ENCODE peak calls at places on chromosome 5, in six cellular contexts. B is SJSA1, J is NCI-H2107, O is progenitor cell of endocrine pancreas, A is ureter, N is AG20443. K is an unnamed sample.
A peak's percentile ranks its signal among the peaks of the same experiment; 100 is the strongest.

GRCh38 chr5:52989781-52990530 is 804 bp downstream of the ITGA2 start:
- DNase-seq in B (peak; percentile 50), J (no peak), O (peak; percentile 30), A (peak; percentile 56), N (peak; percentile 69), K (no peak)

GRCh38 chr5:72067682-72068470 is 39.4 kb upstream of the MAP1B start:
- DNase-seq in B (peak; percentile 97), J (no peak), O (no peak), A (no peak), N (peak; percentile 88), K (no peak)

GRCh38 chr5:59540366-59540765 is 353.2 kb downstream of the PDE4D start:
- DNase-seq in B (no peak), J (no peak), O (no peak), A (no peak), N (no peak), K (no peak)

GRCh38 chr5:12934722-12935121 is 1009.8 kb downstream of the DNAH5 start:
- DNase-seq in B (no peak), J (no peak), O (no peak), A (no peak), N (no peak), K (no peak)

GRCh38 chr5:115888027-115888426 is 46.3 kb downstream of the AP3S1 start:
- DNase-seq in B (no peak), J (no peak), O (no peak), A (no peak), N (peak; percentile 16), K (peak; percentile 20)

GRCh38 chr5:142432369-142432863 is 107.6 kb upstream of the SPRY4 start:
- DNase-seq in B (peak; percentile 58), J (peak; percentile 29), O (no peak), A (no peak), N (no peak), K (no peak)

GRCh38 chr5:36690041-36690941 is 83.9 kb downstream of the SLC1A3 start:
- DNase-seq in B (peak; percentile 97), J (peak; percentile 61), O (peak; percentile 67), A (peak; percentile 81), N (peak; percentile 79), K (peak; percentile 54)

GRCh38 chr5:39547548-39548154 is 122.9 kb upstream of the DAB2 start:
- DNase-seq in B (no peak), J (no peak), O (no peak), A (peak; percentile 48), N (peak; percentile 62), K (peak; percentile 64)

GRCh38 chr5:149485655-149486615 is 65.3 kb downstream of the CSNK1A1 start:
- DNase-seq in B (peak; percentile 89), J (no peak), O (no peak), A (peak; percentile 93), N (peak; percentile 82), K (peak; percentile 91)

GRCh38 chr5:1652873-1653707 is 129.3 kb upstream of the LPCAT1 start:
- DNase-seq in B (peak; percentile 49), J (no peak), O (no peak), A (no peak), N (peak; percentile 58), K (no peak)

GRCh38 chr5:141692919-141693848 is 11.2 kb upstream of the ARAP3 start:
- DNase-seq in B (peak; percentile 82), J (no peak), O (no peak), A (peak; percentile 67), N (no peak), K (no peak)

GRCh38 chr5:167797933-167798332 is 493.5 kb upstream of the WWC1 start:
- DNase-seq in B (no peak), J (no peak), O (no peak), A (no peak), N (peak; percentile 30), K (no peak)

GRCh38 chr5:155727512-155728145 is 599.3 kb upstream of the SGCD start:
- DNase-seq in B (no peak), J (no peak), O (no peak), A (no peak), N (no peak), K (no peak)

GRCh38 chr5:94288937-94289336 is 329.5 kb downstream of the KIAA0825 start:
- DNase-seq in B (no peak), J (no peak), O (no peak), A (no peak), N (peak; percentile 69), K (no peak)

GRCh38 chr5:181109489-181110013 is 21.4 kb downstream of the OR2V1 start:
- DNase-seq in B (peak; percentile 41), J (no peak), O (no peak), A (no peak), N (peak; percentile 3), K (no peak)

GRCh38 chr5:178069909-178070308 is 43.4 kb upstream of the N4BP3 start:
- DNase-seq in B (no peak), J (peak; percentile 25), O (no peak), A (no peak), N (peak; percentile 52), K (no peak)

GRCh38 chr5:134543820-134544692 is 18.6 kb downstream of the JADE2 start:
- DNase-seq in B (no peak), J (no peak), O (no peak), A (no peak), N (no peak), K (no peak)

GRCh38 chr5:31531543-31531887 is 378 bp downstream of the DROSHA start:
- DNase-seq in B (no peak), J (no peak), O (no peak), A (peak; percentile 45), N (peak; percentile 68), K (no peak)

GRCh38 chr5:464843-465590 is 22.0 kb downstream of the EXOC3 start:
- DNase-seq in B (no peak), J (no peak), O (no peak), A (no peak), N (no peak), K (no peak)

GRCh38 chr5:162174358-162174757 is 106.8 kb downstream of the GABRG2 start:
- DNase-seq in B (no peak), J (no peak), O (no peak), A (no peak), N (no peak), K (no peak)

GRCh38 chr5:30765227-30765626 is 428.3 kb upstream of the CDH6 start:
- DNase-seq in B (no peak), J (no peak), O (no peak), A (no peak), N (no peak), K (no peak)

GRCh38 chr5:22319798-22320197 is 533.3 kb downstream of the CDH12 start:
- DNase-seq in B (no peak), J (no peak), O (no peak), A (no peak), N (no peak), K (no peak)

GRCh38 chr5:1152156-1152555 is 40.3 kb upstream of the SLC12A7 start:
- DNase-seq in B (peak; percentile 95), J (no peak), O (no peak), A (no peak), N (no peak), K (no peak)

GRCh38 chr5:6827815-6828214 is 114.6 kb downstream of the TENT4A start:
- DNase-seq in B (no peak), J (no peak), O (no peak), A (no peak), N (no peak), K (no peak)

GRCh38 chr5:86605881-86606280 is 11.9 kb upstream of the COX7C start:
- DNase-seq in B (no peak), J (no peak), O (no peak), A (no peak), N (no peak), K (no peak)

GRCh38 chr5:140108093-140109049 is 5.5 kb upstream of the PURA start:
- DNase-seq in B (no peak), J (no peak), O (no peak), A (peak; percentile 58), N (peak; percentile 27), K (no peak)

GRCh38 chr5:53917095-53917494 is 356.7 kb downstream of the NDUFS4 start:
- DNase-seq in B (no peak), J (no peak), O (no peak), A (no peak), N (peak; percentile 36), K (peak; percentile 9)

GRCh38 chr5:5658226-5658625 is 235.7 kb downstream of the ICE1 start:
- DNase-seq in B (no peak), J (no peak), O (no peak), A (no peak), N (peak; percentile 50), K (peak; percentile 3)

GRCh38 chr5:131068893-131069643 is 96.0 kb downstream of the HINT1 start:
- DNase-seq in B (no peak), J (no peak), O (no peak), A (no peak), N (no peak), K (no peak)